ENCODE peak calls at places on chromosome 20, in seven cellular contexts. E is CD8-positive, alpha-beta T cell; K is left ventricle myocardium inferior; S is heart left ventricle; B is lower leg skin; V is OCI-LY7; Y is AG09309. J is an unnamed sample.

GRCh38 chr20:10861619-10862018 is 187.8 kb upstream of the JAG1 start:
- DNase-seq in K (no peak), E (no peak), S (no peak), V (no peak), Y (no peak), B (no peak), J (no peak)

GRCh38 chr20:53080969-53081871 is 109.1 kb downstream of the TSHZ2 start:
- DNase-seq in K (no peak), V (peak; percentile 18), Y (no peak), S (no peak), B (no peak), E (no peak), J (peak; percentile 40)

GRCh38 chr20:62362991-62363919 is 3.9 kb downstream of the LAMA5 start:
- DNase-seq in S (peak; percentile 60), B (peak; percentile 84), Y (no peak), E (no peak), V (peak; percentile 22), K (peak; percentile 27), J (no peak)

GRCh38 chr20:18904624-18905023 is 91.0 kb downstream of the SCP2D1 start:
- DNase-seq in B (no peak), Y (no peak), V (no peak), S (peak; percentile 27), K (no peak), E (no peak), J (no peak)

GRCh38 chr20:17712201-17712600 is 12.4 kb downstream of the BANF2 start:
- DNase-seq in K (no peak), V (no peak), Y (no peak), E (no peak), S (no peak), B (no peak), J (no peak)

GRCh38 chr20:24584538-24585356 is 115.3 kb downstream of the SYNDIG1 start:
- DNase-seq in V (peak; percentile 24), K (no peak), Y (peak; percentile 25), B (peak; percentile 79), S (no peak), E (no peak), J (peak; percentile 87)

GRCh38 chr20:24894967-24895366 is 54.1 kb upstream of the CST7 start:
- DNase-seq in V (no peak), Y (no peak), K (no peak), B (no peak), E (no peak), S (no peak), J (no peak)

GRCh38 chr20:17678295-17678694 is 3.7 kb downstream of the RRBP1 start:
- DNase-seq in B (no peak), E (no peak), Y (no peak), K (no peak), S (no peak), V (no peak), J (no peak)

GRCh38 chr20:4234128-4234527 is 218.8 kb upstream of the RNF24 start:
- DNase-seq in E (no peak), S (no peak), Y (no peak), B (no peak), V (no peak), K (no peak), J (peak; percentile 96)

GRCh38 chr20:50918403-50918802 is 12.8 kb downstream of the ADNP start:
- DNase-seq in V (no peak), Y (no peak), K (no peak), E (no peak), S (no peak), B (no peak), J (peak; percentile 86)

GRCh38 chr20:63186528-63187316 is 29.2 kb downstream of the YTHDF1 start:
- DNase-seq in B (no peak), E (no peak), K (no peak), S (peak; percentile 7), V (no peak), Y (no peak), J (no peak)

GRCh38 chr20:25865715-25866656 is 169.3 kb upstream of the ZNF337 start:
- DNase-seq in E (peak; percentile 55), Y (no peak), S (peak; percentile 86), K (peak; percentile 78), B (no peak), V (no peak), J (peak; percentile 66)

GRCh38 chr20:35768731-35769664 is 2.8 kb upstream of the PHF20 start:
- DNase-seq in S (peak; percentile 97), K (peak; percentile 96), V (no peak), Y (peak; percentile 93), B (peak; percentile 99), E (no peak), J (peak; percentile 99)

GRCh38 chr20:10488436-10489053 is 53.4 kb downstream of the SLX4IP start:
- DNase-seq in V (no peak), S (no peak), K (no peak), E (no peak), Y (no peak), B (no peak), J (no peak)

GRCh38 chr20:47008842-47009518 is 114.3 kb downstream of the EYA2 start:
- DNase-seq in V (no peak), S (no peak), K (no peak), Y (no peak), B (peak; percentile 18), E (no peak), J (no peak)

GRCh38 chr20:48679603-48680002 is 148.2 kb downstream of the PREX1 start:
- DNase-seq in S (no peak), Y (no peak), V (peak; percentile 69), B (no peak), E (no peak), K (no peak), J (no peak)

GRCh38 chr20:14764511-14765369 is 427.3 kb upstream of the FLRT3 start:
- DNase-seq in E (no peak), V (no peak), Y (no peak), B (no peak), K (no peak), S (no peak), J (no peak)

GRCh38 chr20:63461364-63461763 is 11.1 kb downstream of the KCNQ2 start:
- DNase-seq in S (no peak), B (no peak), V (no peak), K (no peak), E (no peak), Y (no peak), J (no peak)

GRCh38 chr20:19609642-19610223 is 148.3 kb upstream of the RIN2 start:
- DNase-seq in B (no peak), Y (no peak), S (no peak), K (no peak), V (no peak), E (no peak), J (no peak)

GRCh38 chr20:23361108-23361650 is 803 bp upstream of the GZF1 start:
- DNase-seq in E (no peak), Y (no peak), K (no peak), V (no peak), S (no peak), B (no peak), J (peak; percentile 62)

GRCh38 chr20:36214684-36215256 is 21.5 kb upstream of the AAR2 start:
- DNase-seq in Y (no peak), K (no peak), B (no peak), S (no peak), V (peak; percentile 57), E (no peak), J (peak; percentile 40)

GRCh38 chr20:23336476-23336875 is 14.1 kb upstream of the NXT1 start:
- DNase-seq in B (no peak), S (no peak), E (no peak), V (no peak), Y (no peak), K (no peak), J (no peak)

GRCh38 chr20:21704408-21705385 is 767 bp upstream of the PAX1 start:
- DNase-seq in E (no peak), S (no peak), V (no peak), Y (no peak), K (no peak), B (no peak), J (no peak)

GRCh38 chr20:19265646-19266374 is 53.4 kb downstream of the SLC24A3 start:
- DNase-seq in V (peak; percentile 11), K (no peak), Y (no peak), S (no peak), B (peak; percentile 43), E (no peak), J (no peak)

GRCh38 chr20:62104234-62104789 is 18.0 kb upstream of the LSM14B start:
- DNase-seq in S (no peak), V (no peak), E (no peak), B (no peak), K (no peak), Y (no peak), J (no peak)

GRCh38 chr20:3000852-3001523 is 42.4 kb upstream of the GNRH2 start:
- DNase-seq in V (peak; percentile 75), E (no peak), B (no peak), Y (peak; percentile 35), K (no peak), S (no peak), J (peak; percentile 80)
- TF ChIP-seq CTCF in V (peak; percentile 83), E (no peak), B (no peak), Y (peak; percentile 59), K (peak; percentile 68), S (peak; percentile 62), J (peak; percentile 65)

GRCh38 chr20:40680560-40680959 is 8.5 kb downstream of the MAFB start:
- DNase-seq in E (no peak), V (no peak), Y (no peak), K (no peak), B (no peak), S (no peak), J (no peak)

GRCh38 chr20:40683894-40684268 is 5.2 kb downstream of the MAFB start:
- DNase-seq in V (no peak), E (no peak), Y (no peak), K (no peak), B (no peak), S (no peak), J (no peak)

GRCh38 chr20:40683221-40683893 is 5.7 kb downstream of the MAFB start:
- DNase-seq in Y (no peak), K (peak; percentile 50), B (peak; percentile 92), V (no peak), S (peak; percentile 60), E (no peak), J (no peak)

GRCh38 chr20:40681684-40682083 is 7.4 kb downstream of the MAFB start:
- DNase-seq in V (no peak), K (no peak), Y (no peak), E (no peak), S (no peak), B (no peak), J (no peak)

GRCh38 chr20:40682104-40683045 is 6.7 kb downstream of the MAFB start:
- DNase-seq in B (peak; percentile 93), S (peak; percentile 66), Y (no peak), V (no peak), E (no peak), K (peak; percentile 46), J (no peak)
- H3K4me3 ChIP-seq in B (no peak overlapping the region), S (peak overlapping the region; percentile 47), Y (no peak overlapping the region), V (no peak overlapping the region), E (no peak overlapping the region), K (peak overlapping the region; percentile 76), J (no peak overlapping the region)

DNA sequence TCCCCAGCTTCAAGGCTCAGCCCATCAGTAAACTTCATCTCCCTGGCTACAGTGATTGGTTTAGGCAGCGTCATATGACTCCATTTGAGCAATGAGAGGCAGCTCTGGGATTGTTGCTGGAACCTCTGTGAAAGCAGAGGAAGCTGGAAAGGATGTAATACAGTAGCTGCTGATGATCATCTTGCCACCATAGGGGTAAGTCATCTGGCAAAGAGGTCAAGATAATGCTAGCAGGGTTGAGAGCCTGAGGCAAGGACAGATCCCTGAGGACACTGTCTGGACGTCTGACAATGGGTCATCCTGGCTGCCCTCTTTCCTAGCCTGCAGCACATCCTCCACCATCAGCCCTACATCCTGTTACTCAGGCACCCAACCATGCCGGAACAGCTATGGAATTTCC is 25.5 kb upstream of the FKBP1A start:
- DNase-seq in K (no peak), V (no peak), B (no peak), Y (no peak), E (no peak), S (no peak), J (peak; percentile 87)
- TF ChIP-seq CTCF in K (no peak), V (no peak), B (no peak), Y (no peak), E (no peak), S (no peak), J (no peak)

GRCh38 chr20:57433658-57434389 is 42.6 kb downstream of the RBM38 start:
- DNase-seq in K (no peak), V (no peak), S (no peak), E (no peak), B (no peak), Y (no peak), J (no peak)
- H3K4me3 ChIP-seq in K (no peak overlapping the region), V (no peak overlapping the region), S (no peak overlapping the region), E (no peak overlapping the region), B (no peak overlapping the region), Y (no peak overlapping the region), J (no peak overlapping the region)